ENCODE peak calls at places on chromosomes 5 and 9, in eight cellular contexts. G is uterus, U is A549, B is neural progenitor cell, C is Karpas-422, H is H1, E is heart left ventricle, R is dorsolateral prefrontal cortex. M is an unnamed sample.

GRCh38 chr9:91100878-91101450 is 260.8 kb downstream of the AUH start:
- DNase-seq in G (peak), U (no peak), B (no peak), C (no peak), H (no peak), E (peak), R (no peak), M (peak)

GRCh38 chr5:137233726-137234125 is 265.4 kb downstream of the SPOCK1 start:
- DNase-seq in G (no peak), U (no peak), B (no peak), C (no peak), H (no peak), E (no peak), R (no peak), M (no peak)

GRCh38 chr9:38039090-38039906 is 29.7 kb downstream of the SHB start:
- DNase-seq in G (no peak), U (peak), B (no peak), C (no peak), H (no peak), E (no peak), R (no peak), M (no peak)

GRCh38 chr5:158752656-158752973 is 347.1 kb downstream of the EBF1 start:
- DNase-seq in G (no peak), U (no peak), B (no peak), C (peak), H (no peak), E (no peak), R (no peak), M (no peak)

GRCh38 chr9:120845255-120845654 is 2.5 kb upstream of the PSMD5 start:
- DNase-seq in G (no peak), U (no peak), B (no peak), C (peak), H (no peak), E (no peak), R (no peak), M (no peak)

GRCh38 chr5:167943353-167943752 is 348.1 kb upstream of the WWC1 start:
- DNase-seq in G (no peak), U (no peak), B (no peak), C (no peak), H (no peak), E (no peak), R (no peak), M (no peak)

GRCh38 chr9:93086445-93087224 is 9.4 kb upstream of the CARD19 start:
- DNase-seq in G (peak), U (no peak), B (peak), C (no peak), H (no peak), E (no peak), R (no peak), M (peak)

GRCh38 chr9:95507456-95508241 is 9.1 kb downstream of the PTCH1 start:
- DNase-seq in G (peak), U (peak), B (peak), C (peak), H (no peak), E (peak), R (peak), M (peak)

GRCh38 chr9:81737871-81738507 is 48.6 kb upstream of the TLE1 start:
- DNase-seq in G (no peak), U (peak), B (no peak), C (no peak), H (no peak), E (no peak), R (no peak), M (no peak)

GRCh38 chr9:78288214-78288892 is 8.6 kb upstream of the PSAT1 start:
- DNase-seq in G (no peak), U (no peak), B (no peak), C (no peak), H (no peak), E (no peak), R (no peak), M (no peak)

GRCh38 chr9:89961616-89962341 is 357.0 kb downstream of the GADD45G start:
- DNase-seq in G (no peak), U (no peak), B (no peak), C (no peak), H (no peak), E (no peak), R (no peak), M (peak)

GRCh38 chr9:17422994-17423680 is 155.7 kb upstream of the SH3GL2 start:
- DNase-seq in G (no peak), U (no peak), B (no peak), C (no peak), H (no peak), E (no peak), R (no peak), M (no peak)

GRCh38 chr5:179171816-179172745 is 111.9 kb downstream of the ZNF354C start:
- DNase-seq in G (no peak), U (no peak), B (no peak), C (no peak), H (no peak), E (no peak), R (no peak), M (no peak)

GRCh38 chr5:175809531-175810121 is 61.8 kb upstream of the CPLX2 start:
- DNase-seq in G (no peak), U (peak), B (no peak), C (no peak), H (no peak), E (no peak), R (no peak), M (no peak)

GRCh38 chr9:34989946-34990635 is 546 bp downstream of the DNAJB5 start:
- DNase-seq in G (peak), U (no peak), B (peak), C (peak), H (no peak), E (peak), R (no peak), M (peak)

GRCh38 chr9:105063665-105064247 is 135.8 kb upstream of the ABCA1 start:
- DNase-seq in G (peak), U (peak), B (no peak), C (no peak), H (no peak), E (peak), R (no peak), M (peak)

GRCh38 chr9:92524881-92525280 is 10.9 kb downstream of the ECM2 start:
- DNase-seq in G (no peak), U (no peak), B (no peak), C (no peak), H (no peak), E (no peak), R (no peak), M (no peak)

GRCh38 chr5:16626696-16627264 is 10.0 kb upstream of the RETREG1 start:
- DNase-seq in G (no peak), U (no peak), B (no peak), C (no peak), H (no peak), E (no peak), R (no peak), M (no peak)

GRCh38 chr5:1125030-1125357 is 13.1 kb upstream of the SLC12A7 start:
- DNase-seq in G (peak), U (no peak), B (no peak), C (no peak), H (no peak), E (peak), R (no peak), M (no peak)

GRCh38 chr5:91641730-91642350 is 258.7 kb upstream of the ARRDC3 start:
- DNase-seq in G (no peak), U (peak), B (peak), C (peak), H (no peak), E (no peak), R (no peak), M (no peak)

GRCh38 chr5:143527808-143528207 is 124.3 kb upstream of the NR3C1 start:
- DNase-seq in G (no peak), U (no peak), B (no peak), C (no peak), H (no peak), E (no peak), R (no peak), M (no peak)

GRCh38 chr9:18397076-18397475 is 76.9 kb upstream of the ADAMTSL1 start:
- DNase-seq in G (no peak), U (no peak), B (no peak), C (no peak), H (no peak), E (no peak), R (no peak), M (no peak)

GRCh38 chr5:139294372-139295165 is 1.0 kb downstream of the MATR3 start:
- DNase-seq in G (peak), U (peak), B (peak), C (peak), H (no peak), E (peak), R (peak), M (peak)

GRCh38 chr5:72746736-72747135 is 69.7 kb upstream of the TNPO1 start:
- DNase-seq in G (no peak), U (no peak), B (no peak), C (peak), H (no peak), E (no peak), R (no peak), M (no peak)

GRCh38 chr5:168192120-168192519 is 99.3 kb upstream of the WWC1 start:
- DNase-seq in G (no peak), U (no peak), B (no peak), C (no peak), H (no peak), E (no peak), R (no peak), M (no peak)

GRCh38 chr9:132114102-132114707 is 34.5 kb upstream of the MED27 start:
- DNase-seq in G (no peak), U (peak), B (peak), C (peak), H (no peak), E (peak), R (peak), M (peak)

GRCh38 chr5:85441138-85441537 is 1056.5 kb upstream of the EDIL3 start:
- DNase-seq in G (no peak), U (no peak), B (no peak), C (no peak), H (no peak), E (no peak), R (no peak), M (no peak)

GRCh38 chr5:79143684-79144379 is 32.2 kb downstream of the BHMT start:
- DNase-seq in G (no peak), U (peak), B (no peak), C (no peak), H (no peak), E (no peak), R (no peak), M (no peak)

GRCh38 chr9:85510830-85511504 is 230.8 kb downstream of the AGTPBP1 start:
- DNase-seq in G (no peak), U (no peak), B (no peak), C (no peak), H (no peak), E (no peak), R (no peak), M (peak)

GRCh38 chr5:132819468-132819867 is 6.4 kb downstream of the SOWAHA start:
- DNase-seq in G (no peak), U (no peak), B (no peak), C (no peak), H (no peak), E (no peak), R (no peak), M (peak)

GRCh38 chr5:34042302-34042701 is 711 bp downstream of the C1QTNF3 start:
- DNase-seq in G (no peak), U (no peak), B (no peak), C (no peak), H (no peak), E (peak), R (no peak), M (no peak)

GRCh38 chr5:133696782-133697507 is 84.6 kb upstream of the FSTL4 start:
- DNase-seq in G (no peak), U (no peak), B (no peak), C (no peak), H (no peak), E (no peak), R (peak), M (no peak)

GRCh38 chr5:171474106-171474878 is 54.8 kb downstream of the FGF18 start:
- DNase-seq in G (no peak), U (no peak), B (no peak), C (no peak), H (no peak), E (no peak), R (no peak), M (no peak)

DNA sequence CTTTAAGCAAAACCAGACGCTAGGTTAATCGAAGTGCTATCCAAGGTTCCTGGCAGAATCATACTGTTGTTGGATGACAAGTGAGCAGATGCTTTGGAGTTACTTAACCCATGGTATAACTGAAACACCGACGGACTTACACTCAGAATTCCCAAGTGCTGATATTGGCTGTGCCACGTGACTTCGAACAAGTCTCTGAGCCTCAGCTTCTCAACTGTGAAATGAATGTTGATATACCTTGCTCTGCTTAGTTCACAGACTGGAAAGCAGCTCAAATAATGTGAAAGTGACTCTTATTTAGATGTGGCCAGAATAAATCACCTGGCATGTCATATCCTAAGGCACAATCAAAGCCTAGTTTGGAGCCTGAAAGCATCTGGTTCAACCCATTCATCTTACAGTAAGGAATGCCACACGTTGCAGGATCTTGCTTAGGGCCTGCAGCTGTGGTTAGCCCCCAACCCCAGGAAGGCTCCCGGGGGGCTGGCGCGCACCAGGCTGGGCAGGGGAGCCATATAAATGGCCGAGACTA is 759 bp downstream of the GEMIN5 start:
- DNase-seq in G (no peak), U (no peak), B (peak), C (peak), H (no peak), E (no peak), R (no peak), M (no peak)
- H3K27ac ChIP-seq in G (peak), U (peak), B (no peak), C (peak), H (no peak), E (peak), R (peak), M (no peak)

DNA sequence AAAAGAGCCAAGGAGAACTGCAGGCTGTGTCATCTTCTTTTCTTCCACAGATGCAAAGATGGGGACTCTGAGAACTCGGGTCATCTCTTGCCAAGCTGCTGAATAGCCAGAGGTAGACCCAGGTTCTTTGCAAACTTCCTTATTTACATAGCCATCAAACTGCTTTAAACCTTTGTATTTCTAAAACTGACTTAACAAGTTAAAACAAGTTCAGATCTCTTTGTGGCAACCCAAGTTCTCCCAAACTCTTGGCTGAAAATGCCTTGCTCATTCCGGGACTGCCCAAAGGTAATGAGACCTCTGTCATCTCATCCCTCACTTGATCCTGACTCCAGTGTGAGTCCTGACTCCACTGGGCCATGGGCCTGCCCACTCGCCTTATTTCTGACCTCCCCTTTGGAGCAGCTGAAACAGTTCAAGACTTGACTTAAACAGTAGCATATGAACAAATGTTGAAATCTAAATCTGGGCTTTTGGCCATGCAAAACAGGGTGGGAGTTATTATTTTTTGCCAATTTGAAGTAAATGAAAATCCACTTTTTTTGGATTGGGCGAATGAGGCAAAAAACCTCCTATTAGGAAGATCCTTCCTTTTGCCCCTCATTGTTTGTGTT is 50.6 kb downstream of the FBXL7 start:
- DNase-seq in G (no peak), U (no peak), B (no peak), C (no peak), H (no peak), E (no peak), R (no peak), M (no peak)
- H3K27ac ChIP-seq in G (no peak), U (no peak), B (no peak), C (no peak), H (no peak), E (no peak), R (no peak), M (no peak)

DNA sequence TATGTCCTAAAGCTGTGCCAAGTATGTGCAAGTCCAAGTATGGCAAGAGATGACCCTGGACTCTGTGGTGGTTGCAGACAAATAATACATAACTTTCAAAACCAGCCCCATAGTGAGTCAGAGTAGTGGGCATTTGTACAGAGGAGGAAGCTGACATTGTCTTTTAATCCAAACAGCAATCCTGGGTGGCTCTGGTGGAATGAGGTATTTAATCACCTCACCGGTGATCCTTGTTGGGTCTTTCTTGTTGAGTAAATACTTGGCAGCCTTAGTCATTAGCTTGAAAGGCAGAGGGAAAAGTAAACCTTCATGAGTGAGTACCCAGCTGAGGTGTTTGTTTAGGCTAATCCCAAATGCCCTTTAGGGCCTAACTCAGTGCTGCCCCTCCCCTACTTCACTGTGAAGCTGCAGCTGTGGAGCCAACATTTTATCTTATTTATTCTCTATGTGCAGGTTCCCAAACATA is 148.7 kb upstream of the SLC12A2 start:
- DNase-seq in G (no peak), U (peak), B (peak), C (no peak), H (peak), E (no peak), R (no peak), M (no peak)
- H3K27ac ChIP-seq in G (no peak), U (peak), B (no peak), C (no peak), H (no peak), E (no peak), R (no peak), M (no peak)

GRCh38 chr5:30890377-30890776 is 303.1 kb upstream of the CDH6 start:
- DNase-seq in G (no peak), U (no peak), B (no peak), C (no peak), H (no peak), E (no peak), R (no peak), M (no peak)
- H3K27ac ChIP-seq in G (no peak), U (no peak), B (no peak), C (no peak), H (no peak), E (no peak), R (no peak), M (no peak)

GRCh38 chr9:110143969-110144545 is 63.9 kb downstream of the C9orf152 start:
- DNase-seq in G (no peak), U (no peak), B (no peak), C (peak), H (no peak), E (no peak), R (no peak), M (no peak)

GRCh38 chr9:110142868-110143866 is 64.8 kb downstream of the C9orf152 start:
- DNase-seq in G (no peak), U (peak), B (peak), C (peak), H (no peak), E (no peak), R (no peak), M (no peak)

GRCh38 chr9:110148384-110148783 is 59.6 kb downstream of the C9orf152 start:
- DNase-seq in G (no peak), U (no peak), B (no peak), C (peak), H (no peak), E (no peak), R (no peak), M (no peak)

GRCh38 chr9:110148868-110149267 is 59.1 kb downstream of the C9orf152 start:
- DNase-seq in G (no peak), U (no peak), B (no peak), C (no peak), H (no peak), E (no peak), R (no peak), M (no peak)

DNA sequence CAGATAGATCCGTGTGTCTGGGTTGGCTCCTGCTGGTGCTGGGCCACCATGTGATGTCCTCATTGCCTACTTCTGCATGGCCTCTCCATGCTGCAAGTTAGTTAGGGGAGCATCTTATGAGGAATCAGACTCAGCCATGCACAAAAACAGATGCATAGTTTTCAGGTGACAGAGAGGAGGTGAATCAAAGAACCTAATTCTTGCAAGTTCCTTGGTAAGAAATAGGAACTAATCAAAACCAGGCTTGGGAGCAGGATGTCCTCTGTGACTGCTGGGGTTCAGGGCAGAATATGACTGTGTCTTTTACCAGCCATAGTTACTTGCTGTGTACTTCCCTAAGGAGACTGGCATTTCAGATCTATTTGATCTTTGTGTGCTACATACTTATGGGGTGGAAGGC is 61.6 kb downstream of the C9orf152 start:
- DNase-seq in G (no peak), U (no peak), B (no peak), C (no peak), H (no peak), E (no peak), R (no peak), M (no peak)
- H3K27ac ChIP-seq in G (no peak), U (no peak), B (no peak), C (no peak), H (no peak), E (no peak), R (no peak), M (no peak)

M was measured in testis.